ENCODE peak calls at places on chromosome 4, in seven cellular contexts. S, M, K, J, R, Z and A are unnamed samples.

GRCh38 chr4:118338981-118339765 is 13.6 kb downstream of the PRSS12 start:
- DNase-seq in J (no peak), Z (peak; percentile 59), R (peak; percentile 70), M (no peak), S (no peak), K (no peak), A (no peak)

GRCh38 chr4:40192286-40193017 is 4.4 kb upstream of the RHOH start:
- DNase-seq in J (no peak), Z (no peak), K (no peak), M (no peak), R (no peak), S (peak; percentile 59), A (no peak)

GRCh38 chr4:71026086-71026485 is 32.6 kb downstream of the DCK start:
- DNase-seq in Z (peak; percentile 37), M (peak; percentile 5), R (peak; percentile 80), J (peak; percentile 47), S (no peak), K (peak; percentile 55), A (no peak)

GRCh38 chr4:33067221-33067620 is 2347.1 kb downstream of the PCDH7 start:
- DNase-seq in J (no peak), Z (peak; percentile 54), R (peak; percentile 78), M (no peak), S (no peak), K (no peak), A (no peak)

GRCh38 chr4:47065099-47065498 is 33.7 kb downstream of the GABRB1 start:
- DNase-seq in K (no peak), S (no peak), Z (no peak), M (no peak), R (peak; percentile 85), J (no peak), A (no peak)

GRCh38 chr4:183838987-183839712 is 66.0 kb upstream of the STOX2 start:
- DNase-seq in J (peak; percentile 39), K (no peak), Z (no peak), M (peak; percentile 67), S (peak; percentile 15), R (peak; percentile 53), A (no peak)

GRCh38 chr4:26482508-26483462 is 7.5 kb downstream of the CCKAR start:
- DNase-seq in K (peak; percentile 18), S (no peak), M (no peak), Z (peak; percentile 43), J (no peak), R (no peak), A (no peak)

GRCh38 chr4:115780835-115781234 is 667.4 kb upstream of the NDST4 start:
- DNase-seq in Z (no peak), R (no peak), S (no peak), M (no peak), J (no peak), K (no peak), A (no peak)

GRCh38 chr4:2702770-2703169 is 53.4 kb downstream of the TNIP2 start:
- DNase-seq in R (no peak), Z (no peak), J (no peak), K (no peak), M (no peak), S (no peak), A (no peak)

GRCh38 chr4:152850377-152850776 is 70.6 kb downstream of the ARFIP1 start:
- DNase-seq in S (peak; percentile 38), Z (peak; percentile 9), K (peak; percentile 40), M (no peak), R (peak; percentile 23), J (peak; percentile 13), A (no peak)

GRCh38 chr4:110636677-110637407 is 14.0 kb upstream of the PITX2 start:
- DNase-seq in K (no peak), J (peak; percentile 87), Z (peak; percentile 4), S (no peak), M (no peak), R (no peak), A (no peak)